ENCODE peak calls at places on chromosomes 13 and 19, in seven cellular contexts. E is suprapubic skin, G is uterus, S is IMR-90, U is sigmoid colon, A is left lung, Q is transverse colon. N is an unnamed sample.
A peak's percentile ranks its signal among the peaks of the same experiment; 100 is the strongest.

GRCh38 chr13:79883216-79883615 is 402.3 kb downstream of the NDFIP2 start:
- DNase-seq in U (no peak), G (no peak), E (no peak), A (no peak), Q (no peak), S (no peak), N (no peak)

GRCh38 chr19:6164906-6165531 is 29.6 kb downstream of the ACSBG2 start:
- DNase-seq in S (no peak), U (no peak), A (no peak), Q (no peak), G (no peak), E (no peak), N (no peak)

GRCh38 chr19:39778763-39779162 is at the start of gene LEUTX:
- DNase-seq in U (no peak), G (no peak), S (no peak), E (no peak), A (no peak), Q (no peak), N (no peak)

GRCh38 chr13:89053418-89053817 is 1382.2 kb downstream of the SLITRK5 start:
- DNase-seq in A (no peak), S (no peak), Q (no peak), E (no peak), G (no peak), U (no peak), N (no peak)

GRCh38 chr13:50867641-50867952 is 24.1 kb upstream of the DLEU7 start:
- DNase-seq in S (no peak), A (no peak), U (no peak), G (no peak), Q (no peak), E (no peak), N (no peak)

GRCh38 chr19:39765091-39766076 is 13.3 kb upstream of the LEUTX start:
- DNase-seq in U (no peak), G (peak; percentile 18), A (no peak), E (no peak), Q (peak; percentile 28), S (peak; percentile 41), N (no peak)

GRCh38 chr13:83881917-83882625 is at the start of gene SLITRK1:
- DNase-seq in Q (no peak), E (no peak), G (no peak), U (no peak), S (peak; percentile 19), A (no peak), N (no peak)

GRCh38 chr13:74289130-74289529 is 154.9 kb upstream of the KLF12 start:
- DNase-seq in E (no peak), S (no peak), A (no peak), G (no peak), U (no peak), Q (no peak), N (no peak)

GRCh38 chr13:102536196-102536595 is 60.6 kb upstream of the TPP2 start:
- DNase-seq in Q (no peak), S (no peak), G (no peak), U (no peak), E (no peak), A (no peak), N (no peak)

GRCh38 chr13:88022826-88023225 is 351.7 kb downstream of the SLITRK5 start:
- DNase-seq in U (no peak), G (no peak), E (no peak), Q (no peak), S (no peak), A (no peak), N (no peak)

GRCh38 chr13:50598338-50598737 is 245.2 kb downstream of the DLEU7 start:
- DNase-seq in A (no peak), U (no peak), G (no peak), S (no peak), Q (no peak), E (no peak), N (no peak)

GRCh38 chr19:43743059-43743458 is 11.7 kb downstream of the SMG9 start:
- DNase-seq in A (no peak), E (no peak), S (peak; percentile 57), Q (no peak), U (no peak), G (no peak), N (no peak)

GRCh38 chr13:48383384-48383783 is 29.5 kb downstream of the LPAR6 start:
- DNase-seq in U (no peak), S (no peak), G (no peak), Q (no peak), A (no peak), E (no peak), N (no peak)

GRCh38 chr13:72129117-72129516 is 262.1 kb upstream of the DACH1 start:
- DNase-seq in A (no peak), E (no peak), S (no peak), G (no peak), U (no peak), Q (no peak), N (no peak)

GRCh38 chr13:103883698-103884097 is 817.5 kb upstream of the SLC10A2 start:
- DNase-seq in Q (no peak), G (no peak), U (no peak), A (no peak), E (no peak), S (peak; percentile 25), N (no peak)

GRCh38 chr13:81406639-81407292 is 1065.8 kb upstream of the SPRY2 start:
- DNase-seq in Q (no peak), E (no peak), U (no peak), A (no peak), G (no peak), S (no peak), N (no peak)

GRCh38 chr13:37173214-37173613 is 67.8 kb upstream of the CSNK1A1L start:
- DNase-seq in G (no peak), U (no peak), S (peak; percentile 89), A (no peak), E (no peak), Q (no peak), N (no peak)

GRCh38 chr19:35935911-35936737 is at the start of gene LRFN3:
- DNase-seq in U (peak; percentile 87), S (peak; percentile 66), Q (peak; percentile 81), G (peak; percentile 75), A (peak; percentile 65), E (peak; percentile 76), N (no peak)

DNA sequence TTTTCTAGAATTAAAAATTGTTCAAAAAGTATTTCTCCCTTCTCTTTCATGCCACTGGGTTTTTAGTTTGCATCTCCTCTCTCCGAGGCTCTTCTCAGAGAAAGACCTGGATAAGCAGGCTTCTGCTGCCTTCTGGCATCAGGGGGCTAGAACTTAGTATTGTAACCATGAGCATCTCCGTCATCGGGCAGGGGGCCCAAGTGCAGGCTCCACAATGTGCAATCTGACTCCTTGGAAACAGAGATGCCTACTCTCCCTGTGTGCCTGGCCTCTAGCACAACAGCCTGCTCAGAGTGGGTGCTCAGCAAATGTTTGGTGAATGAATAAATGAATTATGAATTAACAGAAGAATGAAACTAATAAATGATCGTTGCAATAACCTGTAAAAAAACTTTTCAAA is 45.6 kb upstream of the MTIF3 start:
- DNase-seq in A (no peak), E (no peak), S (no peak), G (no peak), Q (no peak), U (no peak), N (no peak)
- H3K36me3 ChIP-seq in A (no peaks in the 10 kb centered on the region), E (no peaks in the 10 kb centered on the region), S (no peaks in the 10 kb centered on the region), G (no peaks in the 10 kb centered on the region), Q (no peaks in the 10 kb centered on the region), U (no peaks in the 10 kb centered on the region), N (no peaks in the 10 kb centered on the region)

GRCh38 chr19:7196721-7197168 is 97.5 kb downstream of the INSR start:
- DNase-seq in E (no peak), S (no peak), G (peak; percentile 95), A (peak; percentile 49), Q (no peak), U (peak; percentile 90), N (no peak)

GRCh38 chr19:7199613-7200533 is 94.3 kb downstream of the INSR start:
- DNase-seq in A (no peak), E (no peak), U (no peak), G (no peak), S (peak; percentile 17), Q (peak; percentile 57), N (no peak)

GRCh38 chr19:7200739-7201138 is 93.5 kb downstream of the INSR start:
- DNase-seq in G (no peak), Q (no peak), E (no peak), S (no peak), U (no peak), A (no peak), N (no peak)

GRCh38 chr19:7197169-7197759 is 97.0 kb downstream of the INSR start:
- DNase-seq in A (peak; percentile 93), G (peak; percentile 96), E (peak; percentile 97), U (peak; percentile 99), Q (peak; percentile 92), S (peak; percentile 96), N (peak; percentile 84)

GRCh38 chr19:7197760-7198696 is 96.2 kb downstream of the INSR start:
- DNase-seq in A (peak; percentile 92), Q (peak; percentile 94), G (peak; percentile 92), S (peak; percentile 94), E (peak; percentile 91), U (peak; percentile 97), N (peak; percentile 95)
- H3K27ac ChIP-seq in A (peak overlapping the region; percentile 50), Q (peak overlapping the region; percentile 81), G (peak overlapping the region; percentile 96), S (peak overlapping the region; percentile 78), E (peak overlapping the region; percentile 89), U (peak overlapping the region; percentile 89), N (peak overlapping the region; percentile 71)

DNA sequence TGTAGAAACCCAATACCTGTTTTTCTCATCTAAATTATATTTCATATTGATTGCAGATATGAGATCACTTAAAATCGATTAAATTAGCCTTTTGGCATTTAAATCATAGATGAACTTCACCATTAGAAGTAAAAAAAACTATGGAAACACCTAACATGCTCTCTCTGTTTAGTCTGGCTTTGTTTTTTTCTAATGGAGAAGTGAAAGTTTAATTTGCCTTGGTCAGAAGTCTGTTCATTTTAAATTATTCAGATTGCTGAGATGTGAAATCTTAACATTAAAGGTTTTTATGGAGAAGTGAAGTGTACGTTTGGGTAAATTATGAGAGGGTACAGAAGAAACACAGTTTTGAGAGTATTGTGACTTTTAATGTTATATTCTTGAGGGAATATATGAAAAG is 6.7 kb downstream of the SUGT1 start:
- DNase-seq in S (no peak), A (no peak), E (no peak), U (no peak), Q (no peak), G (no peak), N (no peak)
- H3K36me3 ChIP-seq in S (peaks cover 22% of the 10 kb centered on the region), A (peaks cover 66% of the 10 kb centered on the region), E (peaks cover 64% of the 10 kb centered on the region), U (peaks cover 15% of the 10 kb centered on the region), Q (no peaks in the 10 kb centered on the region), G (no peaks in the 10 kb centered on the region), N (peaks cover 14% of the 10 kb centered on the region)

DNA sequence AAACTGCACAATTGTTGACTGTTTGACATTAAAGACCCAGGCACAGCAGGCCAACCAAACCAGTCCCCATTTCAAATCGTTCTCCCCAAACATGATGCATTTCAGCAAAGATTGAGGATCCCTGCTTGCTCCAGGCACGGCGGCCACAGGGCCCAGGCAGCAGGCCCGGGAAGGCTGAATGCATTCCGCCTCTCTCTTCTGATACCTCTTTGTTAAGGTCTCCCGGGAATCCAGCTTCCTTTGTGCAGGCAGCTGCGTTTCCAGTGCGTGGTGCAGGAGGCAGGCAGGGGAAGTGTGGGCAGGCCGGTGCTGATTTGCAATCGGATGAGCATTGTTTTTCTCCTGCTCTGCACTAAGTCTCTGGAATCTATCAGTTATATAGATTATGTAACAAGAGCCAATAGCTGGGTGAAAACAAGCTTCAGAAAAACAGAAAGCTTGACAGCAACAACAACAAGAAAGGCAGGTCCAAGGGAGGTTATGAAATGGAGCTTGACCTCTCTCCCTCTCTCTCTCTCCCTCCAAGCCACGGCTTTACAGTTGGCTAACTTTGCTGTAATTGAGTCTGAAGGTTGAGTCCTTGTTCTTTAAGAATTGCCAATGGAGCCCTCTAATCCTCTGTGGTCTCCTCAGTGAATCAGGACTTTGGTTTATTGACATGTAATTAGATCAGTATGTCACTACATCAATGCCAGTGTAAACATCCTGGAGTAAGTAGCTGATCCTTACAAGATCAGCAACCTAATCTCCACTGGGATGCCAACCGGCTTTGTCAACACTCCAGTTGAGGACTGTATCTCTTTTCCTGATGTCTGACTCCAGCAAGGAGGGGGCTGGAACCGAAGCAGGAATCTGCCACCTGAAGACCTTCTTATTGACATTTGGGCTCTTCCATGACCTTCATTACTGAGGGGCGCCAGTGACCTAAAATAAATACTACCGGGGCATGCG is 338.0 kb downstream of the TEX29 start:
- DNase-seq in Q (no peak), G (no peak), A (no peak), S (no peak), E (no peak), U (no peak), N (no peak)
- H3K27ac ChIP-seq in Q (no peak overlapping the region), G (no peak overlapping the region), A (no peak overlapping the region), S (no peak overlapping the region), E (no peak overlapping the region), U (no peak overlapping the region), N (no peak overlapping the region)